ENCODE peak calls at places on chromosomes 12 and 14, in ten cellular contexts. J is fibroblast of mammary gland; N is GM20000; S is fibroblast of lung; B is mesothelial cell of epicardium; X is lower lobe of right lung; P is epithelial cell of proximal tubule; W is CD8-positive, alpha-beta T cell; Q is choroid plexus epithelial cell; T is fibroblast of the aortic adventitia. F is an unnamed sample.

GRCh38 chr14:60058087-60058486 is 33.6 kb upstream of the PCNX4 start:
- DNase-seq in J (no peak), X (no peak), N (no peak), S (no peak), B (no peak), W (no peak), Q (no peak), T (no peak), P (no peak), F (no peak)

GRCh38 chr14:76836029-76836630 is 9.9 kb downstream of the LRRC74A start:
- DNase-seq in P (no peak), X (peak), N (no peak), T (no peak), W (no peak), S (no peak), J (no peak), B (no peak), Q (no peak), F (no peak)

GRCh38 chr12:2501464-2502181 is 293.1 kb upstream of the FKBP4 start:
- DNase-seq in X (no peak), Q (peak), P (no peak), B (no peak), S (no peak), N (no peak), T (no peak), W (no peak), J (no peak), F (no peak)

GRCh38 chr12:23560611-23561010 is 388.9 kb downstream of the SOX5 start:
- DNase-seq in X (no peak), Q (no peak), S (no peak), J (no peak), W (no peak), B (no peak), P (no peak), T (no peak), N (no peak), F (no peak)

GRCh38 chr12:105369014-105369413 is 38.5 kb downstream of the C12orf75 start:
- DNase-seq in J (peak), B (no peak), T (peak), X (no peak), W (no peak), N (no peak), P (no peak), Q (peak), S (peak), F (no peak)

GRCh38 chr12:61654698-61655097 is 605.5 kb upstream of the USP15 start:
- DNase-seq in N (no peak), T (no peak), X (no peak), Q (peak), J (peak), S (no peak), W (no peak), B (no peak), P (no peak), F (no peak)

GRCh38 chr12:51460519-51460918 is 35.9 kb downstream of the SLC4A8 start:
- DNase-seq in S (no peak), Q (no peak), P (no peak), N (no peak), T (no peak), B (no peak), W (no peak), J (no peak), X (no peak), F (no peak)

GRCh38 chr14:85516239-85517112 is 13.5 kb upstream of the FLRT2 start:
- DNase-seq in S (peak), B (no peak), P (no peak), X (no peak), N (no peak), W (no peak), J (peak), Q (peak), T (peak), F (no peak)

GRCh38 chr14:104318558-104319488 is 180.4 kb downstream of the KIF26A start:
- DNase-seq in B (peak), T (no peak), Q (no peak), P (no peak), J (no peak), X (peak), S (no peak), W (no peak), N (no peak), F (no peak)

GRCh38 chr12:49019435-49020317 is 1.1 kb upstream of the PRKAG1 start:
- DNase-seq in T (peak), X (no peak), W (no peak), P (no peak), B (no peak), N (peak), S (peak), J (peak), Q (peak), F (peak)

GRCh38 chr14:102078840-102079699 is 7.8 kb downstream of the HSP90AA1 start:
- DNase-seq in W (no peak), J (no peak), B (no peak), N (no peak), P (no peak), X (no peak), T (no peak), Q (no peak), S (no peak), F (no peak)

GRCh38 chr14:56666716-56667115 is 87.1 kb downstream of the TMEM260 start:
- DNase-seq in P (peak), B (no peak), T (peak), S (peak), Q (peak), W (no peak), N (no peak), X (no peak), J (peak), F (no peak)

GRCh38 chr14:104294983-104295680 is 156.7 kb downstream of the KIF26A start:
- DNase-seq in B (no peak), T (no peak), S (no peak), W (no peak), P (no peak), N (no peak), Q (no peak), J (no peak), X (peak), F (no peak)

GRCh38 chr14:102437997-102438922 is 71.3 kb downstream of the ANKRD9 start:
- DNase-seq in W (peak), B (peak), X (peak), N (peak), J (peak), S (peak), Q (peak), P (no peak), T (peak), F (peak)

GRCh38 chr14:106691601-106692291 is 1165.4 kb downstream of the TMEM121 start:
- DNase-seq in N (peak), P (no peak), B (no peak), Q (no peak), T (no peak), W (no peak), X (peak), J (no peak), S (no peak), F (peak)

GRCh38 chr12:56256326-56256960 is 1.7 kb downstream of the ANKRD52 start:
- DNase-seq in B (no peak), S (no peak), P (no peak), N (no peak), J (peak), W (no peak), X (no peak), Q (peak), T (peak), F (no peak)

GRCh38 chr12:51692016-51692415 is 101.0 kb downstream of the SCN8A start:
- DNase-seq in P (no peak), J (no peak), W (no peak), B (no peak), S (no peak), T (no peak), Q (no peak), N (no peak), X (no peak), F (no peak)

GRCh38 chr14:94867931-94868597 is 98.2 kb upstream of the GSC start:
- DNase-seq in T (no peak), N (no peak), Q (no peak), P (no peak), S (no peak), X (no peak), W (no peak), J (peak), B (no peak), F (no peak)

GRCh38 chr12:49824416-49824815 is 3.8 kb downstream of the NCKAP5L start:
- DNase-seq in B (no peak), J (no peak), W (no peak), P (no peak), N (no peak), X (no peak), T (no peak), S (no peak), Q (no peak), F (no peak)

GRCh38 chr12:67018105-67018504 is 251.1 kb upstream of the CAND1 start:
- DNase-seq in W (no peak), P (no peak), T (no peak), N (no peak), S (no peak), X (no peak), J (no peak), Q (no peak), B (no peak), F (no peak)

GRCh38 chr12:130644124-130644523 is 72.0 kb downstream of the RIMBP2 start:
- DNase-seq in J (no peak), T (no peak), N (no peak), S (no peak), W (no peak), X (no peak), P (no peak), Q (no peak), B (no peak), F (no peak)

GRCh38 chr12:12474471-12474928 is 88.2 kb downstream of the DUSP16 start:
- DNase-seq in B (no peak), Q (no peak), J (no peak), T (no peak), X (no peak), N (peak), P (no peak), S (no peak), W (no peak), F (no peak)

GRCh38 chr12:105740337-105740736 is 398.4 kb downstream of the NUAK1 start:
- DNase-seq in J (no peak), W (no peak), N (no peak), B (no peak), P (no peak), T (no peak), X (no peak), S (no peak), Q (peak), F (no peak)

GRCh38 chr14:68297871-68298468 is 478.4 kb downstream of the RAD51B start:
- DNase-seq in W (no peak), S (peak), B (no peak), N (no peak), X (no peak), J (peak), T (peak), P (no peak), Q (peak), F (no peak)

GRCh38 chr12:57154076-57154475 is 6.7 kb upstream of the LRP1-AS start:
- DNase-seq in W (no peak), N (no peak), B (no peak), J (no peak), P (no peak), X (no peak), T (no peak), S (no peak), Q (no peak), F (no peak)

GRCh38 chr14:99072956-99073355 is 199.0 kb downstream of the BCL11B start:
- DNase-seq in N (no peak), Q (no peak), P (no peak), B (no peak), J (no peak), X (no peak), W (no peak), T (no peak), S (no peak), F (no peak)

GRCh38 chr12:86414201-86414600 is 158.0 kb upstream of the MGAT4C start:
- DNase-seq in N (no peak), B (no peak), W (no peak), P (no peak), Q (no peak), J (no peak), T (no peak), X (no peak), S (no peak), F (no peak)

GRCh38 chr12:21065845-21066244 is 65.1 kb upstream of the SLCO1B1 start:
- DNase-seq in T (peak), J (no peak), W (no peak), P (no peak), Q (peak), B (no peak), X (no peak), S (no peak), N (no peak), F (no peak)
- TF ChIP-seq CTCF in T (no peak), J (no peak), W (no peak), P (peak), Q (peak), B (no peak), X (peak), S (no peak), N (no peak), F (no peak)

DNA sequence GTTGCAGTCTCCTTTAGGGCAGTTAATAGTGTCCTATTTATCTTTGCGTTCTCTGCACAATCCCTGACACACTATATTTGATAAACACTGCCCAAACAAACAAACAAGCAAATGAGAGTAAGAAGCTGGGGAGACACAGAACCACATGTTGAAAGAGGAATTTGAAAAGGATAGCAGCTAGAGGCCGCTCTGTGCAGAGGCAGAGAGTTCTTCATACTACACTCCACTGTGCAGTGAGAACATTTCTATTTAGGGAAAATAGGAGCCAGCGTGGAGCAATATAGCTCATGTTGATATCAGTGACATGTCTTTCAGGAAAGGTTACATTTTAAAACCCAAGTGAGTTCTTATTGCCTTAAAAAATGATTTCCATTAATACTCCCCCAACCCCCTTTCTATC is 140.3 kb upstream of the SEL1L start:
- DNase-seq in S (no peak), J (no peak), W (no peak), N (no peak), B (no peak), Q (no peak), X (no peak), P (no peak), T (no peak), F (no peak)
- TF ChIP-seq CTCF in S (no peak), J (no peak), W (no peak), N (no peak), B (no peak), Q (no peak), X (no peak), P (no peak), T (no peak), F (no peak)

GRCh38 chr14:29545714-29546113 is 381.9 kb downstream of the PRKD1 start:
- DNase-seq in T (no peak), B (no peak), P (no peak), X (no peak), Q (no peak), S (peak), W (no peak), N (no peak), J (no peak), F (no peak)

GRCh38 chr14:29554335-29554734 is 373.3 kb downstream of the PRKD1 start:
- DNase-seq in N (no peak), X (no peak), S (no peak), Q (no peak), B (no peak), W (no peak), P (no peak), T (no peak), J (no peak), F (no peak)

GRCh38 chr14:29553427-29553826 is 374.2 kb downstream of the PRKD1 start:
- DNase-seq in S (no peak), W (no peak), T (no peak), N (no peak), Q (no peak), B (no peak), X (no peak), J (no peak), P (no peak), F (no peak)

DNA sequence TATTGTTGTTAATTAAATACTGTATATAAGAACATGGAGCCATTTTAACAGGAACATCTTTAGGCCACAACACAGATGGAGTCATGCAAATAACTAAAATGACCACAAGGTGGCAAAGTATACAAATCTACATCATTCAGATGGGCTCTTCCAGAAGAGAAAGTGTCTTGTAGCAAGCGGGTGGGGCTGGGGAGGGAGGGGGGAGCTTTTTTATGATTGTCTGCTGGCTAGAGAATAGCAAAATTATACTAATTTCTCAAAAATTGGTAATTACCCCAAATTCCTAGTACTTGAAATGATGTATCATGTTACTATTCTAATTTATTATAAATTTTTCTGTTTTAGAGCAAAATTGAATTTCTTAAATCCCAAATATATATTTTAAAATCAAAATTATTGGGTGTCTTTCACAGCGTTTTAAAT is 378.7 kb downstream of the PRKD1 start:
- DNase-seq in X (no peak), Q (peak), T (peak), B (no peak), W (no peak), P (no peak), J (peak), S (peak), N (peak), F (no peak)
- TF ChIP-seq CTCF in X (peak), Q (peak), T (peak), B (peak), W (no peak), P (peak), J (peak), S (peak), N (peak), F (no peak)

GRCh38 chr14:79405511-79405910 is 805.8 kb downstream of the DIO2 start:
- DNase-seq in B (no peak), P (no peak), W (no peak), X (no peak), S (no peak), J (no peak), T (no peak), N (no peak), Q (no peak), F (no peak)

GRCh38 chr14:79411403-79412174 is 799.7 kb downstream of the DIO2 start:
- DNase-seq in Q (no peak), N (no peak), S (no peak), W (no peak), P (no peak), B (no peak), J (peak), T (no peak), X (no peak), F (no peak)

GRCh38 chr14:79404874-79405273 is 806.4 kb downstream of the DIO2 start:
- DNase-seq in W (no peak), B (no peak), J (no peak), S (peak), P (no peak), T (no peak), N (no peak), Q (peak), X (no peak), F (no peak)

GRCh38 chr14:79407572-79407971 is 803.7 kb downstream of the DIO2 start:
- DNase-seq in B (no peak), S (no peak), N (no peak), T (no peak), J (no peak), W (no peak), P (no peak), Q (no peak), X (no peak), F (no peak)

GRCh38 chr14:79408696-79409095 is 802.6 kb downstream of the DIO2 start:
- DNase-seq in T (no peak), B (no peak), W (no peak), X (no peak), N (no peak), J (no peak), S (no peak), Q (peak), P (no peak), F (no peak)
- TF ChIP-seq CTCF in T (no peak), B (peak), W (no peak), X (no peak), N (no peak), J (no peak), S (no peak), Q (peak), P (no peak), F (no peak)